ENCODE peak calls at places on chromosomes 16 and 17, in six cellular contexts. H is activated naive CD4-positive, alpha-beta T cell treated with anti-CD3 and anti-CD28 coated beads, Interleukin-2, amount 10 ng/mL, durations not matched to agents 7 days and 5 days; P is body of pancreas; I is anterior cingulate cortex; E is SHP77; B is stimulated activated naive B cell treated with anti-CD40 and anti-IgM and Interleukin-4, amounts not matched to agents 10 μg/mL and 1 μg/mL and 100 μg/mL, for 72 hours. F is an unnamed sample.

GRCh38 chr17:55398689-55399088 is 22.9 kb downstream of the MMD start:
- DNase-seq in H (no peak), P (no peak), I (no peak), E (no peak), B (no peak), F (no peak)

GRCh38 chr17:62572488-62573469 is 54.7 kb upstream of the MRC2 start:
- DNase-seq in H (no peak), P (no peak), I (no peak), E (no peak), B (no peak), F (no peak)

GRCh38 chr16:69503244-69503643 is 62.5 kb upstream of the NFAT5 start:
- DNase-seq in H (no peak), P (no peak), I (no peak), E (no peak), B (no peak), F (no peak)

GRCh38 chr16:70396209-70396904 is 42.5 kb downstream of the ST3GAL2 start:
- DNase-seq in H (no peak), P (no peak), I (no peak), E (no peak), B (no peak), F (no peak)

GRCh38 chr17:82967268-82968032 is 112.0 kb upstream of the METRNL start:
- DNase-seq in H (no peak), P (no peak), I (no peak), E (no peak), B (no peak), F (no peak)

GRCh38 chr17:4562000-4562969 is 1.9 kb upstream of the GGT6 start:
- DNase-seq in H (no peak), P (no peak), I (no peak), E (no peak), B (no peak), F (no peak)

GRCh38 chr16:11329080-11329491 is 16.2 kb upstream of the RMI2 start:
- DNase-seq in H (no peak), P (no peak), I (no peak), E (no peak), B (no peak), F (no peak)

GRCh38 chr16:10031955-10032354 is 150.3 kb downstream of the GRIN2A start:
- DNase-seq in H (no peak), P (no peak), I (no peak), E (no peak), B (no peak), F (no peak)

GRCh38 chr17:7294614-7295153 is at the start of gene YBX2:
- DNase-seq in H (peak), P (peak), I (no peak), E (peak), B (no peak), F (peak)

GRCh38 chr17:57463103-57463885 is 207.0 kb downstream of the MSI2 start:
- DNase-seq in H (peak), P (no peak), I (no peak), E (no peak), B (peak), F (peak)

GRCh38 chr17:4573682-4574081 is 10.6 kb upstream of the SMTNL2 start:
- DNase-seq in H (peak), P (no peak), I (no peak), E (no peak), B (peak), F (peak)

GRCh38 chr16:66334856-66335255 is 31.6 kb upstream of the CDH5 start:
- DNase-seq in H (no peak), P (no peak), I (no peak), E (peak), B (no peak), F (no peak)

GRCh38 chr17:46742539-46743270 is 75.8 kb downstream of the WNT3 start:
- DNase-seq in H (no peak), P (peak), I (no peak), E (no peak), B (no peak), F (no peak)

GRCh38 chr17:28874750-28875149 is 19.9 kb downstream of the ERAL1 start:
- DNase-seq in H (no peak), P (no peak), I (no peak), E (no peak), B (no peak), F (no peak)

GRCh38 chr17:40551091-40551873 is 14.0 kb downstream of the CCR7 start:
- DNase-seq in H (peak), P (peak), I (no peak), E (peak), B (no peak), F (no peak)

GRCh38 chr16:72129976-72130656 is 36.5 kb downstream of the DHX38 start:
- DNase-seq in H (no peak), P (no peak), I (no peak), E (no peak), B (no peak), F (no peak)

GRCh38 chr17:21542070-21542469 is 150.3 kb upstream of the KCNJ18 start:
- DNase-seq in H (no peak), P (no peak), I (no peak), E (no peak), B (no peak), F (no peak)

GRCh38 chr16:81650281-81650680 is 128.8 kb upstream of the PLCG2 start:
- DNase-seq in H (no peak), P (no peak), I (no peak), E (no peak), B (no peak), F (no peak)

GRCh38 chr16:11662582-11662981 is 5.7 kb upstream of the SNN start:
- DNase-seq in H (no peak), P (no peak), I (no peak), E (no peak), B (no peak), F (no peak)

GRCh38 chr17:52606098-52606497 is 447.6 kb upstream of the CA10 start:
- DNase-seq in H (no peak), P (no peak), I (no peak), E (no peak), B (no peak), F (no peak)

GRCh38 chr16:57013268-57013667 is 23.9 kb downstream of the NLRC5 start:
- DNase-seq in H (no peak), P (no peak), I (no peak), E (no peak), B (no peak), F (no peak)